ENCODE peak calls at places on chromosomes 7 and 10, in eight cellular contexts. One of them, this sample, is unnamed.

GRCh38 chr7:84811427-84811826 is 375.4 kb downstream of the SEMA3D start:
- DNase-seq in mesendoderm: no peak
- DNase-seq in heart left ventricle: no peak
- DNase-seq in upper lobe of right lung: no peak
- DNase-seq in spleen: no peak
- DNase-seq in body of pancreas: no peak
- DNase-seq in fibroblast of lung: no peak
- DNase-seq in aorta: no peak
- DNase-seq in this sample: no peak

GRCh38 chr7:73988197-73988596 is 39.8 kb upstream of the ELN start:
- DNase-seq in mesendoderm: no peak
- DNase-seq in spleen: no peak
- DNase-seq in body of pancreas: no peak
- DNase-seq in fibroblast of lung: no peak
- DNase-seq in upper lobe of right lung: no peak
- DNase-seq in aorta: no peak
- DNase-seq in heart left ventricle: no peak
- DNase-seq in this sample: no peak

GRCh38 chr10:116669832-116670644 is 49.3 kb downstream of the PNLIPRP2 start:
- DNase-seq in aorta: no peak
- DNase-seq in spleen: no peak
- DNase-seq in body of pancreas: no peak
- DNase-seq in upper lobe of right lung: no peak
- DNase-seq in mesendoderm: peak; percentile 85
- DNase-seq in heart left ventricle: no peak
- DNase-seq in fibroblast of lung: no peak
- DNase-seq in this sample: no peak

GRCh38 chr7:36127075-36127740 is 25.8 kb upstream of the EEPD1 start:
- DNase-seq in upper lobe of right lung: no peak
- DNase-seq in spleen: no peak
- DNase-seq in body of pancreas: no peak
- DNase-seq in fibroblast of lung: no peak
- DNase-seq in mesendoderm: no peak
- DNase-seq in aorta: no peak
- DNase-seq in heart left ventricle: no peak
- DNase-seq in this sample: no peak

GRCh38 chr7:600935-601334 is 81.3 kb upstream of the PDGFA start:
- DNase-seq in heart left ventricle: no peak
- DNase-seq in body of pancreas: no peak
- DNase-seq in upper lobe of right lung: peak; percentile 42
- DNase-seq in fibroblast of lung: no peak
- DNase-seq in mesendoderm: no peak
- DNase-seq in aorta: peak; percentile 81
- DNase-seq in spleen: peak; percentile 82
- DNase-seq in this sample: no peak

GRCh38 chr10:21020545-21020944 is 123.4 kb upstream of the NEBL start:
- DNase-seq in fibroblast of lung: no peak
- DNase-seq in mesendoderm: peak; percentile 64
- DNase-seq in heart left ventricle: no peak
- DNase-seq in upper lobe of right lung: no peak
- DNase-seq in aorta: no peak
- DNase-seq in body of pancreas: peak; percentile 49
- DNase-seq in spleen: no peak
- DNase-seq in this sample: no peak

GRCh38 chr10:21488246-21488953 is 37.1 kb downstream of the SKIDA1 start:
- DNase-seq in heart left ventricle: no peak
- DNase-seq in upper lobe of right lung: no peak
- DNase-seq in fibroblast of lung: peak; percentile 18
- DNase-seq in aorta: no peak
- DNase-seq in spleen: no peak
- DNase-seq in body of pancreas: no peak
- DNase-seq in mesendoderm: no peak
- DNase-seq in this sample: no peak

GRCh38 chr10:29576681-29577080 is 58.1 kb downstream of the SVIL start:
- DNase-seq in aorta: no peak
- DNase-seq in heart left ventricle: no peak
- DNase-seq in spleen: no peak
- DNase-seq in mesendoderm: peak; percentile 34
- DNase-seq in upper lobe of right lung: no peak
- DNase-seq in fibroblast of lung: no peak
- DNase-seq in body of pancreas: no peak
- DNase-seq in this sample: no peak

GRCh38 chr10:4351723-4352565 is 474.1 kb upstream of the AKR1E2 start:
- DNase-seq in fibroblast of lung: peak; percentile 76
- DNase-seq in upper lobe of right lung: no peak
- DNase-seq in body of pancreas: no peak
- DNase-seq in aorta: no peak
- DNase-seq in heart left ventricle: no peak
- DNase-seq in spleen: no peak
- DNase-seq in mesendoderm: no peak
- DNase-seq in this sample: no peak

GRCh38 chr7:99024066-99024465 is 119.8 kb downstream of the SMURF1 start:
- DNase-seq in heart left ventricle: no peak
- DNase-seq in mesendoderm: no peak
- DNase-seq in fibroblast of lung: peak; percentile 5
- DNase-seq in body of pancreas: no peak
- DNase-seq in aorta: no peak
- DNase-seq in upper lobe of right lung: no peak
- DNase-seq in spleen: no peak
- DNase-seq in this sample: no peak

GRCh38 chr10:47175181-47176080 is 124.6 kb upstream of the GDF10 start:
- DNase-seq in body of pancreas: no peak
- DNase-seq in mesendoderm: no peak
- DNase-seq in aorta: no peak
- DNase-seq in fibroblast of lung: no peak
- DNase-seq in spleen: no peak
- DNase-seq in upper lobe of right lung: no peak
- DNase-seq in heart left ventricle: no peak
- DNase-seq in this sample: no peak

GRCh38 chr10:58475322-58476277 is 37.1 kb upstream of the BICC1 start:
- DNase-seq in aorta: no peak
- DNase-seq in upper lobe of right lung: no peak
- DNase-seq in body of pancreas: no peak
- DNase-seq in heart left ventricle: no peak
- DNase-seq in mesendoderm: peak; percentile 33
- DNase-seq in spleen: no peak
- DNase-seq in fibroblast of lung: peak; percentile 39
- DNase-seq in this sample: no peak

GRCh38 chr10:121127151-121127906 is 276.2 kb downstream of the WDR11 start:
- DNase-seq in fibroblast of lung: no peak
- DNase-seq in upper lobe of right lung: no peak
- DNase-seq in mesendoderm: no peak
- DNase-seq in heart left ventricle: no peak
- DNase-seq in spleen: no peak
- DNase-seq in aorta: no peak
- DNase-seq in body of pancreas: no peak
- DNase-seq in this sample: no peak

GRCh38 chr7:148348466-148348865 is 242.1 kb upstream of the C7orf33 start:
- DNase-seq in spleen: no peak
- DNase-seq in fibroblast of lung: no peak
- DNase-seq in mesendoderm: no peak
- DNase-seq in heart left ventricle: no peak
- DNase-seq in aorta: no peak
- DNase-seq in body of pancreas: no peak
- DNase-seq in upper lobe of right lung: no peak
- DNase-seq in this sample: no peak

GRCh38 chr7:1514407-1514806 is 10.2 kb upstream of the INTS1 start:
- DNase-seq in upper lobe of right lung: no peak
- DNase-seq in aorta: no peak
- DNase-seq in body of pancreas: no peak
- DNase-seq in mesendoderm: no peak
- DNase-seq in fibroblast of lung: no peak
- DNase-seq in heart left ventricle: no peak
- DNase-seq in spleen: no peak
- DNase-seq in this sample: no peak

GRCh38 chr10:10418397-10418796 is 599.3 kb upstream of the CELF2 start:
- DNase-seq in mesendoderm: no peak
- DNase-seq in fibroblast of lung: no peak
- DNase-seq in heart left ventricle: no peak
- DNase-seq in aorta: no peak
- DNase-seq in upper lobe of right lung: no peak
- DNase-seq in body of pancreas: no peak
- DNase-seq in spleen: no peak
- DNase-seq in this sample: no peak

GRCh38 chr10:4004144-4004543 is 219.1 kb upstream of the KLF6 start:
- DNase-seq in mesendoderm: peak; percentile 38
- DNase-seq in heart left ventricle: no peak
- DNase-seq in upper lobe of right lung: no peak
- DNase-seq in body of pancreas: no peak
- DNase-seq in spleen: no peak
- DNase-seq in aorta: no peak
- DNase-seq in fibroblast of lung: no peak
- DNase-seq in this sample: no peak

GRCh38 chr7:78709658-78710057 is 743.8 kb downstream of the MAGI2 start:
- DNase-seq in upper lobe of right lung: no peak
- DNase-seq in heart left ventricle: no peak
- DNase-seq in mesendoderm: no peak
- DNase-seq in body of pancreas: no peak
- DNase-seq in aorta: no peak
- DNase-seq in spleen: no peak
- DNase-seq in fibroblast of lung: no peak
- DNase-seq in this sample: no peak

GRCh38 chr7:78718212-78718611 is 735.3 kb downstream of the MAGI2 start:
- DNase-seq in body of pancreas: no peak
- DNase-seq in heart left ventricle: peak; percentile 10
- DNase-seq in upper lobe of right lung: no peak
- DNase-seq in fibroblast of lung: no peak
- DNase-seq in mesendoderm: no peak
- DNase-seq in spleen: no peak
- DNase-seq in aorta: no peak
- DNase-seq in this sample: no peak

GRCh38 chr7:78712111-78712510 is 741.4 kb downstream of the MAGI2 start:
- DNase-seq in fibroblast of lung: no peak
- DNase-seq in spleen: no peak
- DNase-seq in aorta: no peak
- DNase-seq in upper lobe of right lung: no peak
- DNase-seq in heart left ventricle: no peak
- DNase-seq in mesendoderm: no peak
- DNase-seq in body of pancreas: no peak
- DNase-seq in this sample: no peak

GRCh38 chr7:78716876-78717275 is 736.6 kb downstream of the MAGI2 start:
- DNase-seq in body of pancreas: no peak
- DNase-seq in heart left ventricle: no peak
- DNase-seq in spleen: no peak
- DNase-seq in aorta: no peak
- DNase-seq in upper lobe of right lung: no peak
- DNase-seq in mesendoderm: peak; percentile 94
- DNase-seq in fibroblast of lung: no peak
- DNase-seq in this sample: no peak

GRCh38 chr7:78714302-78714857 is 739.1 kb downstream of the MAGI2 start:
- DNase-seq in fibroblast of lung: no peak
- DNase-seq in aorta: no peak
- DNase-seq in mesendoderm: no peak
- DNase-seq in spleen: no peak
- DNase-seq in heart left ventricle: no peak
- DNase-seq in upper lobe of right lung: no peak
- DNase-seq in body of pancreas: no peak
- DNase-seq in this sample: no peak
- H3K27ac ChIP-seq in fibroblast of lung: no peak overlapping the region
- H3K27ac ChIP-seq in aorta: no peak overlapping the region
- H3K27ac ChIP-seq in mesendoderm: no peak overlapping the region
- H3K27ac ChIP-seq in spleen: no peak overlapping the region
- H3K27ac ChIP-seq in heart left ventricle: no peak overlapping the region
- H3K27ac ChIP-seq in upper lobe of right lung: no peak overlapping the region
- H3K27ac ChIP-seq in body of pancreas: no peak overlapping the region
- H3K27ac ChIP-seq in this sample: no peak overlapping the region

DNA sequence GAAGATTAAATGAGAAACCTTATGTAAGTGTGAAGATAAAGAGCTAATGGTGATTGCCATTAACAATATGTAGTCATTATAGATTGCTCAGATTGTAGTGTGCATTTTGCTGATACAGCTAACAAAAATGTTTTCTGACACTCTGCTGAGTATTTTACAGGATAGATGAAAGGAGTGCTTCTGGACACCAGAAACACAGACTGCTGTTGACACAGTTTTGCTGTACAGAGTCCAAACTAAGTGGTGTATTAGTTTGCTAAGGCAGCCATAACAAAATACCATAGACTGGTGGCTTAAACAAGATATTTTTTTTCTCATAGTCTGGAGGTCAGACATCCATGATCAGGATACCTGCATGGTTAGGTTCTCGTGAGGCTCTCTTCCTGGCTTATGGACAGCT is 2.2 kb downstream of the SMC3 start:
- DNase-seq in spleen: no peak
- DNase-seq in heart left ventricle: no peak
- DNase-seq in mesendoderm: no peak
- DNase-seq in aorta: no peak
- DNase-seq in fibroblast of lung: no peak
- DNase-seq in upper lobe of right lung: no peak
- DNase-seq in body of pancreas: no peak
- DNase-seq in this sample: no peak
- H3K4me1 ChIP-seq in spleen: peaks cover 44% of the 10 kb centered on the region
- H3K4me1 ChIP-seq in heart left ventricle: peaks cover 27% of the 10 kb centered on the region
- H3K4me1 ChIP-seq in mesendoderm: peaks cover 3% of the 10 kb centered on the region
- H3K4me1 ChIP-seq in aorta: no peaks in the 10 kb centered on the region
- H3K4me1 ChIP-seq in fibroblast of lung: no peaks in the 10 kb centered on the region
- H3K4me1 ChIP-seq in upper lobe of right lung: peaks cover 24% of the 10 kb centered on the region
- H3K4me1 ChIP-seq in body of pancreas: peaks cover 45% of the 10 kb centered on the region
- H3K4me1 ChIP-seq in this sample: peaks cover 43% of the 10 kb centered on the region

GRCh38 chr10:71918992-71919391 is 45.2 kb upstream of the CHST3 start:
- DNase-seq in aorta: no peak
- DNase-seq in fibroblast of lung: no peak
- DNase-seq in spleen: no peak
- DNase-seq in upper lobe of right lung: no peak
- DNase-seq in mesendoderm: no peak
- DNase-seq in heart left ventricle: no peak
- DNase-seq in body of pancreas: no peak
- DNase-seq in this sample: no peak
- H3K27ac ChIP-seq in aorta: no peak overlapping the region
- H3K27ac ChIP-seq in fibroblast of lung: no peak overlapping the region
- H3K27ac ChIP-seq in spleen: no peak overlapping the region
- H3K27ac ChIP-seq in upper lobe of right lung: no peak overlapping the region
- H3K27ac ChIP-seq in mesendoderm: no peak overlapping the region
- H3K27ac ChIP-seq in heart left ventricle: no peak overlapping the region
- H3K27ac ChIP-seq in body of pancreas: no peak overlapping the region
- H3K27ac ChIP-seq in this sample: no peak overlapping the region

GRCh38 chr7:27140108-27140842 is 3.2 kb downstream of the HOXA5 start:
- DNase-seq in heart left ventricle: no peak
- DNase-seq in mesendoderm: no peak
- DNase-seq in aorta: no peak
- DNase-seq in body of pancreas: no peak
- DNase-seq in spleen: no peak
- DNase-seq in fibroblast of lung: no peak
- DNase-seq in upper lobe of right lung: no peak
- DNase-seq in this sample: no peak
- H3K4me1 ChIP-seq in heart left ventricle: peaks cover 3% of the 10 kb centered on the region
- H3K4me1 ChIP-seq in mesendoderm: no peaks in the 10 kb centered on the region
- H3K4me1 ChIP-seq in aorta: no peaks in the 10 kb centered on the region
- H3K4me1 ChIP-seq in body of pancreas: peaks cover 28% of the 10 kb centered on the region
- H3K4me1 ChIP-seq in spleen: peaks cover 5% of the 10 kb centered on the region
- H3K4me1 ChIP-seq in fibroblast of lung: peaks cover 19% of the 10 kb centered on the region
- H3K4me1 ChIP-seq in upper lobe of right lung: peaks cover 22% of the 10 kb centered on the region
- H3K4me1 ChIP-seq in this sample: peaks cover 17% of the 10 kb centered on the region

DNA sequence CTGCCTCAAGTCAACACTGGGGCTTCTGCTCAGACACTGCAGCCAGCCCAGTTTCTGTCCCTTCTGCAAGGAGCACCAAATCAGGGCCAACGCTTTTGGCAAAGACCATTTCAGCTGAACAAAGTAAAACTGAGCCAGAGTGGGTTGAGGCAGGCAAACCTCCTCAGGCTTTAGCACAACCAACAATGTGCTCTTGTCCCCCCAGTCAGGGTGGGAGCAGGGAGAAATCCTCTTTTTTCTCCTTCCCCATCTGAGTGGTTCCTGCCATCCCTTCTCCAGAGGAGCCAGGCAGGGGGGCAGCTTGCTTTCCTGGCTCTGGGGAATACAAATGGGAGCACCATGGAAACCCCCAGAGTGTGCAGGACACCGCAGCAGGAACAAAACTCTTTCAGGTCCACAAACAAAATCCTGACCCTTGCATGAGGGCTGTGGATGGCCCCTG is 14.3 kb downstream of the CAMK2G start:
- DNase-seq in body of pancreas: no peak
- DNase-seq in mesendoderm: no peak
- DNase-seq in aorta: no peak
- DNase-seq in fibroblast of lung: no peak
- DNase-seq in upper lobe of right lung: no peak
- DNase-seq in heart left ventricle: no peak
- DNase-seq in spleen: no peak
- DNase-seq in this sample: no peak
- H3K27ac ChIP-seq in body of pancreas: no peak overlapping the region
- H3K27ac ChIP-seq in mesendoderm: no peak overlapping the region
- H3K27ac ChIP-seq in aorta: peak overlapping the region; percentile 73
- H3K27ac ChIP-seq in fibroblast of lung: no peak overlapping the region
- H3K27ac ChIP-seq in upper lobe of right lung: no peak overlapping the region
- H3K27ac ChIP-seq in heart left ventricle: no peak overlapping the region
- H3K27ac ChIP-seq in spleen: peak overlapping the region; percentile 35
- H3K27ac ChIP-seq in this sample: no peak overlapping the region